ENCODE peak calls at places on chromosomes 13 and 19, in ten cellular contexts. P, Z, K, R, U, W, A, Q, O and L are unnamed samples.

GRCh38 chr13:44474122-44474910 is 100.7 kb downstream of the SERP2 start:
- DNase-seq in U (no peak), A (no peak), O (no peak), P (peak; percentile 22), Z (peak; percentile 22), Q (no peak), K (peak; percentile 17), W (no peak), R (no peak), L (peak; percentile 17)

GRCh38 chr19:38262585-38263268 is 1.6 kb upstream of the SPINT2 start:
- DNase-seq in K (no peak), R (no peak), O (no peak), P (no peak), U (no peak), A (no peak), Q (no peak), W (no peak), Z (peak; percentile 21), L (no peak)

GRCh38 chr13:83557845-83558244 is 324.4 kb downstream of the SLITRK1 start:
- DNase-seq in W (no peak), O (no peak), Z (no peak), K (no peak), A (no peak), Q (no peak), R (no peak), U (no peak), P (no peak), L (no peak)

GRCh38 chr19:29378126-29378525 is 147.7 kb upstream of the VSTM2B start:
- DNase-seq in U (no peak), R (no peak), A (no peak), Z (no peak), O (no peak), Q (no peak), K (no peak), W (peak; percentile 31), P (no peak), L (no peak)

GRCh38 chr19:18716857-18717256 is 33.4 kb downstream of the CRTC1 start:
- DNase-seq in O (no peak), Q (no peak), R (no peak), A (no peak), U (no peak), K (no peak), P (no peak), W (no peak), Z (no peak), L (no peak)

GRCh38 chr13:95724252-95724651 is 47.3 kb downstream of the DNAJC3 start:
- DNase-seq in U (no peak), O (no peak), P (no peak), R (no peak), Z (no peak), W (no peak), Q (no peak), K (peak; percentile 37), A (no peak), L (peak; percentile 27)

GRCh38 chr13:29740961-29741360 is 109.5 kb downstream of the UBL3 start:
- DNase-seq in Q (no peak), U (no peak), Z (no peak), P (no peak), O (no peak), A (no peak), K (no peak), R (no peak), W (no peak), L (no peak)

GRCh38 chr13:112455476-112456059 is 79.4 kb downstream of the SPACA7 start:
- DNase-seq in P (no peak), A (no peak), Q (no peak), Z (no peak), U (no peak), K (no peak), R (no peak), O (no peak), W (peak; percentile 22), L (no peak)

GRCh38 chr19:54105796-54106195 is 3.1 kb downstream of the NDUFA3 start:
- DNase-seq in R (no peak), U (no peak), Q (no peak), K (no peak), W (peak; percentile 35), Z (no peak), A (peak; percentile 63), O (no peak), P (no peak), L (no peak)

GRCh38 chr13:29573190-29573589 is 22.3 kb downstream of the SLC7A1 start:
- DNase-seq in W (peak; percentile 39), P (no peak), Z (no peak), K (peak; percentile 39), R (no peak), Q (no peak), A (no peak), U (no peak), O (peak; percentile 72), L (peak; percentile 35)

GRCh38 chr13:105538346-105538745 is 997.1 kb downstream of the EFNB2 start:
- DNase-seq in R (no peak), P (no peak), Q (no peak), Z (no peak), U (no peak), W (no peak), K (no peak), A (no peak), O (no peak), L (no peak)

GRCh38 chr13:107838592-107839161 is 376.7 kb downstream of the LIG4 start:
- DNase-seq in A (no peak), P (no peak), W (peak; percentile 67), K (no peak), Z (no peak), U (no peak), O (no peak), Q (no peak), R (no peak), L (no peak)

GRCh38 chr13:49532593-49532992 is 36.8 kb downstream of the PHF11 start:
- DNase-seq in R (no peak), O (no peak), W (no peak), K (no peak), Q (no peak), P (no peak), U (no peak), Z (no peak), A (no peak), L (no peak)

GRCh38 chr19:46604781-46605355 is 3.7 kb downstream of the CALM3 start:
- DNase-seq in P (no peak), K (no peak), W (peak; percentile 41), Q (no peak), U (no peak), A (peak; percentile 68), Z (no peak), O (no peak), R (no peak), L (no peak)
- TF ChIP-seq CTCF in P (no peak), K (no peak), W (no peak), Q (no peak), U (peak; percentile 2), A (no peak), Z (no peak), O (no peak), R (no peak), L (no peak)

GRCh38 chr19:32224371-32225244 is 120.8 kb upstream of the ZNF507 start:
- DNase-seq in O (no peak), P (peak; percentile 24), A (peak; percentile 90), Z (peak; percentile 62), Q (peak; percentile 25), U (peak; percentile 9), W (peak; percentile 86), K (peak; percentile 15), R (peak; percentile 87), L (peak; percentile 44)
- TF ChIP-seq CTCF in O (peak; percentile 99), P (peak; percentile 86), A (peak; percentile 90), Z (peak; percentile 94), Q (peak; percentile 100), U (peak; percentile 67), W (peak; percentile 99), K (peak; percentile 87), R (peak; percentile 99), L (peak; percentile 46)

DNA sequence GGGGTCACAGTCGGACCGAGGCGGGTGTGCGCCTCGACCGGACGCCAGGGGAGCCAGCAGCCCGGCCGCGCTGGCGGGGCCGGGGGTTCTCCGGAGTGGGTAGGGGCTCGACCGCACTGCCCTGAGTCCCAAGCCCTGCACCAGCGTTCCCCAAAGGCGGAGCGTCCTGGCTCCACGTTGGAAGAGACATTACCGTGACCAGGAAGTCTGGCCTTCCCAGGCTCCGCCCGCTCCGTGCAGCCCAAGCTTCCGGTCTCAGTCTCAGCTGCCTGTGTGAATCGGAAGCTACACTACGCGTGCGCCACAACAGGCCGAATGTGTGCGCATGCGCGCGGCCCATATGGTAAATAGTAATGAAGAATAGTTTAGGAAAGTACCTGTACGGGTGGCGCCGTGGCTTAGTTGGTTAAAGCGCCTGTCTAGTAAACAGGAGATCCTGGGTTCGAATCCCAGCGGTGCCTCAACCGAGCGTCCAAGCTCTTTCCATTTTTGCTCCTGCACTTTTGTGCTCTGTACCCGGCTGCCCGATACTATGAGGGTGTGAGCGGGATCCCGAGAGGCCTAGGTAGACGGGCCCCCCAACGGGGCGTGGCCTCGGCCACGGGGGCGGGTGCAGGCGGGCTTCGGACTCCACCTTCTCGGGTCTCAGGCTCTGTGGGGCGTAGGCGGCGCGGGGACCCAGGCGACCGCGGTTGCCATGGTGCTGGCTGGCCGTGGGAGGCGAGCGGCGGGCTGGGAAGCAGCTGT is 17.3 kb upstream of the LRP3 start:
- DNase-seq in O (peak; percentile 96), W (peak; percentile 99), Z (peak; percentile 98), K (peak; percentile 99), P (peak; percentile 99), Q (peak; percentile 91), U (peak; percentile 99), R (peak; percentile 97), A (peak; percentile 98), L (peak; percentile 99)
- TF ChIP-seq CTCF in O (no peak), W (peak; percentile 55), Z (peak; percentile 3), K (no peak), P (no peak), Q (no peak), U (no peak), R (no peak), A (no peak), L (no peak)

GRCh38 chr13:52136763-52137162 is 7.9 kb upstream of the NEK5 start:
- DNase-seq in A (no peak), R (no peak), Q (no peak), W (no peak), K (no peak), U (no peak), P (no peak), O (no peak), Z (no peak), L (no peak)
- TF ChIP-seq CTCF in A (no peak), R (no peak), Q (no peak), W (no peak), K (no peak), U (no peak), P (no peak), O (no peak), Z (no peak), L (no peak)

DNA sequence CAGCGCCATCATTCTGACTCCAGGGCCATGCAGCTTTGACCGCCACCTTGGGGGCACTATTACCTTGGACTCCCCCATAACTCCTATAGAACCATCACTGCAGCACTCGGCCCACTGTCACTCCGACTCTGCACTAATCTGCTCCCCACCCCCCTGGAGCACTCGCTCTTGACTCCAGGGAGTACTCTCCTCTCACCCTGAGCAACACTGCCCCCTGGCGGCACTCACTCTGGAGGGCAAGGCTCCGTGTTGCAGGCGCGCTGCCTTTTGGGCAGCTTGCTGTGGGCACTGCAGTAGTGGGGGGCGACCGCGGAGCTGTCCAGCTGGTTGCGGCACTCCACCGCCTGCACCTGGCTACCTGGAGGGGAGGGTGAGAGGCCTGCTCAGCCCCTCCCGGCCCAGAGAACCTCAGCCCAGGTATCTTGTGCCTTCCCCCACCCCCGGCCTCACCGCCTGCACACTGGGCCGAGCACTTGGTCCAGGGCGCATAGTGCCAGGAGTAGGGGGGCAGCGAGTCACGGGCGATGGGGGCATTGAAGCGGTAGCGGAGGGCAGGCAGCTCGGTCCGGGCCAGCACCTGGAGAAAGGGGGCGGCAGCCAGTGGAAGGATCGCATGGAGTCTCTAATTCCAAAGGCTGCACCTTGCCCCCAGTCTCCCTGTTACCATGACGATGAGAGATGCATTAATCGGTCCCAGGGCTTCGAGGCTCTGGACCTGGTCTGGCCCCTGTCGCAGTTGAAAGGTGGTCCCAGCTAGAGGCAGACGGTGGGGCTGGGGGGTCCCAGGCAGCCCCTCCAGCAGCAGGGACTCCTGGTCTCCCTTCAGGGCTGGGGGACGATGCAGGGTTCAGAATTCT is 8.9 kb upstream of the MYO1F start:
- DNase-seq in P (no peak), W (peak; percentile 97), Q (peak; percentile 54), U (no peak), A (peak; percentile 88), Z (peak; percentile 56), O (no peak), R (peak; percentile 82), K (no peak), L (peak; percentile 47)
- TF ChIP-seq CTCF in P (peak; percentile 79), W (peak; percentile 95), Q (peak; percentile 23), U (peak; percentile 81), A (peak; percentile 32), Z (peak; percentile 92), O (no peak), R (peak; percentile 81), K (peak; percentile 48), L (peak; percentile 64)